ENCODE peak calls at places on chromosomes 13 and 19, in ten cellular contexts. One of them, this sample, is unnamed. For H3K36me3, the result is how much of the 10 kb centered on the place peaks cover.

GRCh38 chr13:59301166-59301551 is 862.6 kb downstream of the DIAPH3 start:
- DNase-seq in CD8-positive, alpha-beta T cell: no peak
- DNase-seq in thoracic aorta: no peak
- DNase-seq in upper lobe of right lung: no peak
- DNase-seq in pancreas: no peak
- DNase-seq in small intestine: no peak
- DNase-seq in cardiac muscle cell: no peak
- DNase-seq in H1: no peak
- DNase-seq in hepatocyte: no peak
- DNase-seq in brain microvascular endothelial cell: no peak
- DNase-seq in this sample: no peak

GRCh38 chr13:96730676-96731075 is 263.6 kb downstream of the OXGR1 start:
- DNase-seq in CD8-positive, alpha-beta T cell: no peak
- DNase-seq in thoracic aorta: no peak
- DNase-seq in upper lobe of right lung: no peak
- DNase-seq in pancreas: no peak
- DNase-seq in small intestine: no peak
- DNase-seq in cardiac muscle cell: no peak
- DNase-seq in H1: no peak
- DNase-seq in hepatocyte: no peak
- DNase-seq in brain microvascular endothelial cell: peak
- DNase-seq in this sample: no peak

GRCh38 chr19:17615889-17616685 is 60.6 kb downstream of the COLGALT1 start:
- DNase-seq in CD8-positive, alpha-beta T cell: no peak
- DNase-seq in thoracic aorta: no peak
- DNase-seq in upper lobe of right lung: no peak
- DNase-seq in pancreas: no peak
- DNase-seq in small intestine: no peak
- DNase-seq in cardiac muscle cell: no peak
- DNase-seq in H1: no peak
- DNase-seq in hepatocyte: no peak
- DNase-seq in brain microvascular endothelial cell: no peak
- DNase-seq in this sample: no peak

GRCh38 chr13:93788456-93788855 is 561.8 kb downstream of the GPC6 start:
- DNase-seq in CD8-positive, alpha-beta T cell: no peak
- DNase-seq in thoracic aorta: no peak
- DNase-seq in upper lobe of right lung: no peak
- DNase-seq in pancreas: no peak
- DNase-seq in small intestine: no peak
- DNase-seq in cardiac muscle cell: no peak
- DNase-seq in H1: no peak
- DNase-seq in hepatocyte: no peak
- DNase-seq in brain microvascular endothelial cell: no peak
- DNase-seq in this sample: no peak

GRCh38 chr19:23403581-23404324 is 8.5 kb upstream of the ZNF91 start:
- DNase-seq in CD8-positive, alpha-beta T cell: no peak
- DNase-seq in thoracic aorta: no peak
- DNase-seq in upper lobe of right lung: no peak
- DNase-seq in pancreas: peak
- DNase-seq in small intestine: peak
- DNase-seq in cardiac muscle cell: no peak
- DNase-seq in H1: no peak
- DNase-seq in hepatocyte: peak
- DNase-seq in brain microvascular endothelial cell: no peak
- DNase-seq in this sample: no peak

GRCh38 chr13:51919531-51919930 is 57.8 kb downstream of the CCDC70 start:
- DNase-seq in CD8-positive, alpha-beta T cell: no peak
- DNase-seq in thoracic aorta: no peak
- DNase-seq in upper lobe of right lung: no peak
- DNase-seq in pancreas: no peak
- DNase-seq in small intestine: no peak
- DNase-seq in cardiac muscle cell: no peak
- DNase-seq in H1: no peak
- DNase-seq in hepatocyte: no peak
- DNase-seq in brain microvascular endothelial cell: no peak
- DNase-seq in this sample: no peak

GRCh38 chr19:22144394-22144793 is 52.4 kb downstream of the ZNF676 start:
- DNase-seq in CD8-positive, alpha-beta T cell: no peak
- DNase-seq in thoracic aorta: no peak
- DNase-seq in upper lobe of right lung: no peak
- DNase-seq in pancreas: no peak
- DNase-seq in small intestine: no peak
- DNase-seq in cardiac muscle cell: peak
- DNase-seq in H1: peak
- DNase-seq in hepatocyte: no peak
- DNase-seq in brain microvascular endothelial cell: no peak
- DNase-seq in this sample: no peak

GRCh38 chr19:48390188-48391099 is 907 bp downstream of the KDELR1 start:
- DNase-seq in CD8-positive, alpha-beta T cell: peak
- DNase-seq in thoracic aorta: no peak
- DNase-seq in upper lobe of right lung: peak
- DNase-seq in pancreas: peak
- DNase-seq in small intestine: peak
- DNase-seq in cardiac muscle cell: peak
- DNase-seq in H1: peak
- DNase-seq in hepatocyte: peak
- DNase-seq in brain microvascular endothelial cell: peak
- DNase-seq in this sample: peak

DNA sequence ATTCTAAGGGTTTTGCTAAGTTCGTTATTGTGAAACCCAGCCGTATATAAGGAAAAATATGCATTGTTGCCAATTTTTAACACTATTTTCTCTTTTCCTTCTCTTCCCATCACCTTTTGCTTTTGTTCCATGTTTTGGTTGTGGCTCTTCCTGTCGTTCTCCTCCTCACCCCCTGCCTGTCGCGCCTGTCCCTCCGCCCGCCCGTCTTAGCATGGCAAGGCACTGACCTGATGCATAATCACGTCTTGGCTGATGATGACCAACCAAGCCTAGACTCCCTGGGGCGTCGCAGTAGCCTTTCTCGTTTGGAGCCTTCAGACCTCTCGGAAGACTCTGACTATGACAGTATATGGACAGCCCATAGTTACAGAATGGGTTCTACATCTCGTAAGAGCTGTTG is 28.5 kb upstream of the TEX29 start:
- DNase-seq in CD8-positive, alpha-beta T cell: no peak
- DNase-seq in thoracic aorta: no peak
- DNase-seq in upper lobe of right lung: no peak
- DNase-seq in pancreas: no peak
- DNase-seq in small intestine: no peak
- DNase-seq in cardiac muscle cell: no peak
- DNase-seq in H1: no peak
- DNase-seq in hepatocyte: no peak
- DNase-seq in brain microvascular endothelial cell: no peak
- DNase-seq in this sample: no peak
- H3K36me3 ChIP-seq in CD8-positive, alpha-beta T cell: under half
- H3K36me3 ChIP-seq in thoracic aorta: half or more
- H3K36me3 ChIP-seq in upper lobe of right lung: half or more
- H3K36me3 ChIP-seq in pancreas: half or more
- H3K36me3 ChIP-seq in small intestine: under half
- H3K36me3 ChIP-seq in cardiac muscle cell: under half
- H3K36me3 ChIP-seq in H1: under half
- H3K36me3 ChIP-seq in hepatocyte: under half
- H3K36me3 ChIP-seq in brain microvascular endothelial cell: half or more
- H3K36me3 ChIP-seq in this sample: under half

DNA sequence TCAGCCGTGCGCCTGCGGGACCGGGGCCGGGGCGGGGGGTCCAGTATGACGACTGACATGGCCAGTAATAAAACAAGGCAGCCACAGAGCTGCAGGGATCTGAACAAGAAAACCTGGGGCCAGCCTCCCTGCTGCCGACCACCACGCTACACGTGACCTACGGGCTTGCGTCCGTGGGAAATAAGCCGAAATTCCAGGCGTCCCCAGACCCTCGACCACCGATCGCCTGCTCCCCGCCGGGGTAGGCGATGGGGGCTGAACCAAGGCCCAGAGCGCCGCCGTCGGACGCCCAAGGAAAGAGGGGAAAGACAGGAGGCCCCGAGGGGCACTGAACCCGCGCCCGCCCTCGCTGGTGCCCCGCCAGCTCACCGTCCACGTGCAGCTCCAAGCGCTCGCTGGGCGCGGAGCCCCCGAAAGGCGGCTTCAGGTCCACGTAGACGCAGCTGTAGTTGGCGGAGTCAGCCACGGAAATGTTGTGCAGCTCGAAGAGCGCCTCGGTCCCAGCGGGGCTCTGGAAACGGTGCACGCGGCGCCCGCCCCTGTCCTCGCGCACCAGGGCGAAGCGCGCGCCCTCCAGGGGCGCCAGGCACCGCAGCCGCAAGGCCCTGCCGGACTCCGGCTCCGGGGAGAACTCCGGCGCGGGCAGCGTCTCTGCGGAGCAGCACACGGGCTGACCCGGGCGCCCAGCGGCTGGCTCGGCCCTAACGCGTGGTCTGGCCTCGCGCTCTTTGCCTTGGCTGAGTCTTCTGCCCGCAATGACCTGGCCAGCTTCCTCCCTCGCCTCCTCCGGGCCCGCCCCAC is 3.1 kb downstream of the A1BG start:
- DNase-seq in CD8-positive, alpha-beta T cell: no peak
- DNase-seq in thoracic aorta: no peak
- DNase-seq in upper lobe of right lung: no peak
- DNase-seq in pancreas: no peak
- DNase-seq in small intestine: no peak
- DNase-seq in cardiac muscle cell: no peak
- DNase-seq in H1: no peak
- DNase-seq in hepatocyte: no peak
- DNase-seq in brain microvascular endothelial cell: no peak
- DNase-seq in this sample: no peak
- H3K4me3 ChIP-seq in CD8-positive, alpha-beta T cell: no peak
- H3K4me3 ChIP-seq in thoracic aorta: peak
- H3K4me3 ChIP-seq in upper lobe of right lung: no peak
- H3K4me3 ChIP-seq in pancreas: no peak
- H3K4me3 ChIP-seq in small intestine: no peak
- H3K4me3 ChIP-seq in cardiac muscle cell: no peak
- H3K4me3 ChIP-seq in H1: no peak
- H3K4me3 ChIP-seq in hepatocyte: no peak
- H3K4me3 ChIP-seq in brain microvascular endothelial cell: no peak
- H3K4me3 ChIP-seq in this sample: no peak

GRCh38 chr19:40803857-40804782 is 5.1 kb downstream of the EGLN2 start:
- DNase-seq in CD8-positive, alpha-beta T cell: peak
- DNase-seq in thoracic aorta: no peak
- DNase-seq in upper lobe of right lung: peak
- DNase-seq in pancreas: peak
- DNase-seq in small intestine: peak
- DNase-seq in cardiac muscle cell: no peak
- DNase-seq in H1: no peak
- DNase-seq in hepatocyte: no peak
- DNase-seq in brain microvascular endothelial cell: no peak
- DNase-seq in this sample: peak
- H3K36me3 ChIP-seq in CD8-positive, alpha-beta T cell: under half
- H3K36me3 ChIP-seq in thoracic aorta: under half
- H3K36me3 ChIP-seq in upper lobe of right lung: half or more
- H3K36me3 ChIP-seq in pancreas: under half
- H3K36me3 ChIP-seq in small intestine: under half
- H3K36me3 ChIP-seq in cardiac muscle cell: under half
- H3K36me3 ChIP-seq in H1: under half
- H3K36me3 ChIP-seq in hepatocyte: under half
- H3K36me3 ChIP-seq in brain microvascular endothelial cell: under half
- H3K36me3 ChIP-seq in this sample: under half

GRCh38 chr19:44646049-44646416 is 2.3 kb downstream of the PVR start:
- DNase-seq in CD8-positive, alpha-beta T cell: no peak
- DNase-seq in thoracic aorta: no peak
- DNase-seq in upper lobe of right lung: no peak
- DNase-seq in pancreas: no peak
- DNase-seq in small intestine: no peak
- DNase-seq in cardiac muscle cell: no peak
- DNase-seq in H1: no peak
- DNase-seq in hepatocyte: no peak
- DNase-seq in brain microvascular endothelial cell: no peak
- DNase-seq in this sample: no peak
- H3K4me3 ChIP-seq in CD8-positive, alpha-beta T cell: no peak
- H3K4me3 ChIP-seq in thoracic aorta: no peak
- H3K4me3 ChIP-seq in upper lobe of right lung: no peak
- H3K4me3 ChIP-seq in pancreas: no peak
- H3K4me3 ChIP-seq in small intestine: no peak
- H3K4me3 ChIP-seq in cardiac muscle cell: no peak
- H3K4me3 ChIP-seq in H1: no peak
- H3K4me3 ChIP-seq in hepatocyte: peak
- H3K4me3 ChIP-seq in brain microvascular endothelial cell: no peak
- H3K4me3 ChIP-seq in this sample: no peak

GRCh38 chr19:39449116-39449797 is 3.9 kb downstream of the SUPT5H start:
- DNase-seq in CD8-positive, alpha-beta T cell: no peak
- DNase-seq in thoracic aorta: no peak
- DNase-seq in upper lobe of right lung: no peak
- DNase-seq in pancreas: no peak
- DNase-seq in small intestine: no peak
- DNase-seq in cardiac muscle cell: no peak
- DNase-seq in H1: no peak
- DNase-seq in hepatocyte: no peak
- DNase-seq in brain microvascular endothelial cell: no peak
- DNase-seq in this sample: no peak
- H3K36me3 ChIP-seq in CD8-positive, alpha-beta T cell: under half
- H3K36me3 ChIP-seq in thoracic aorta: under half
- H3K36me3 ChIP-seq in upper lobe of right lung: under half
- H3K36me3 ChIP-seq in pancreas: under half
- H3K36me3 ChIP-seq in small intestine: under half
- H3K36me3 ChIP-seq in cardiac muscle cell: under half
- H3K36me3 ChIP-seq in H1: under half
- H3K36me3 ChIP-seq in hepatocyte: under half
- H3K36me3 ChIP-seq in brain microvascular endothelial cell: under half
- H3K36me3 ChIP-seq in this sample: under half

This sample was measured in CD4-positive, alpha-beta memory T cell.